ENCODE peak calls at places on chromosomes 4 and X, in eight cellular contexts. One of them, this sample, is unnamed.

GRCh38 chrX:153779891-153780677 is 757 bp upstream of the SRPK3 start:
- DNase-seq in mesenchymal stem cell: no peak
- DNase-seq in AG04450: no peak
- DNase-seq in GM23248: no peak
- DNase-seq in upper lobe of left lung: no peak
- DNase-seq in endodermal cell: no peak
- DNase-seq in lower lobe of right lung: no peak
- DNase-seq in transverse colon: no peak
- DNase-seq in this sample: no peak

GRCh38 chrX:45619290-45619689 is 418.6 kb upstream of the DIPK2B start:
- DNase-seq in upper lobe of left lung: no peak
- DNase-seq in GM23248: peak; percentile 39
- DNase-seq in mesenchymal stem cell: peak; percentile 57
- DNase-seq in endodermal cell: no peak
- DNase-seq in transverse colon: no peak
- DNase-seq in AG04450: no peak
- DNase-seq in lower lobe of right lung: no peak
- DNase-seq in this sample: no peak

GRCh38 chr4:140237616-140238352 is 83.8 kb upstream of the MAML3 start:
- DNase-seq in upper lobe of left lung: peak; percentile 53
- DNase-seq in AG04450: peak; percentile 88
- DNase-seq in GM23248: peak; percentile 95
- DNase-seq in endodermal cell: peak; percentile 91
- DNase-seq in transverse colon: peak; percentile 71
- DNase-seq in mesenchymal stem cell: peak; percentile 72
- DNase-seq in lower lobe of right lung: peak; percentile 76
- DNase-seq in this sample: no peak

GRCh38 chr4:81469774-81470455 is 1.8 kb downstream of the RASGEF1B start:
- DNase-seq in AG04450: no peak
- DNase-seq in transverse colon: no peak
- DNase-seq in lower lobe of right lung: no peak
- DNase-seq in upper lobe of left lung: no peak
- DNase-seq in GM23248: no peak
- DNase-seq in mesenchymal stem cell: no peak
- DNase-seq in endodermal cell: no peak
- DNase-seq in this sample: no peak

GRCh38 chr4:99574530-99575314 is at the start of gene MTTP:
- DNase-seq in GM23248: no peak
- DNase-seq in endodermal cell: no peak
- DNase-seq in AG04450: no peak
- DNase-seq in upper lobe of left lung: no peak
- DNase-seq in lower lobe of right lung: no peak
- DNase-seq in mesenchymal stem cell: no peak
- DNase-seq in transverse colon: no peak
- DNase-seq in this sample: no peak

GRCh38 chr4:87144346-87144745 is 76.1 kb downstream of the KLHL8 start:
- DNase-seq in AG04450: no peak
- DNase-seq in lower lobe of right lung: no peak
- DNase-seq in mesenchymal stem cell: no peak
- DNase-seq in upper lobe of left lung: no peak
- DNase-seq in endodermal cell: no peak
- DNase-seq in transverse colon: no peak
- DNase-seq in GM23248: no peak
- DNase-seq in this sample: no peak

GRCh38 chr4:118014831-118015230 is 19.5 kb upstream of the NDST3 start:
- DNase-seq in lower lobe of right lung: no peak
- DNase-seq in GM23248: no peak
- DNase-seq in AG04450: no peak
- DNase-seq in upper lobe of left lung: no peak
- DNase-seq in transverse colon: no peak
- DNase-seq in endodermal cell: no peak
- DNase-seq in mesenchymal stem cell: no peak
- DNase-seq in this sample: no peak

GRCh38 chr4:131427000-131427399 is 1722.1 kb upstream of the PCDH10 start:
- DNase-seq in mesenchymal stem cell: no peak
- DNase-seq in transverse colon: no peak
- DNase-seq in AG04450: no peak
- DNase-seq in GM23248: no peak
- DNase-seq in lower lobe of right lung: no peak
- DNase-seq in endodermal cell: no peak
- DNase-seq in upper lobe of left lung: no peak
- DNase-seq in this sample: no peak

GRCh38 chr4:128823025-128823661 is 13.6 kb downstream of the JADE1 start:
- DNase-seq in mesenchymal stem cell: peak; percentile 84
- DNase-seq in transverse colon: no peak
- DNase-seq in lower lobe of right lung: no peak
- DNase-seq in GM23248: peak; percentile 95
- DNase-seq in upper lobe of left lung: no peak
- DNase-seq in AG04450: peak; percentile 86
- DNase-seq in endodermal cell: no peak
- DNase-seq in this sample: peak; percentile 58

GRCh38 chr4:95508421-95508820 is 40.4 kb downstream of the UNC5C start:
- DNase-seq in lower lobe of right lung: no peak
- DNase-seq in endodermal cell: no peak
- DNase-seq in mesenchymal stem cell: peak; percentile 33
- DNase-seq in AG04450: no peak
- DNase-seq in transverse colon: no peak
- DNase-seq in GM23248: no peak
- DNase-seq in upper lobe of left lung: no peak
- DNase-seq in this sample: no peak

GRCh38 chr4:124203613-124204284 is 508.8 kb downstream of the ANKRD50 start:
- DNase-seq in GM23248: peak; percentile 61
- DNase-seq in transverse colon: no peak
- DNase-seq in upper lobe of left lung: no peak
- DNase-seq in endodermal cell: no peak
- DNase-seq in lower lobe of right lung: no peak
- DNase-seq in AG04450: peak; percentile 29
- DNase-seq in mesenchymal stem cell: peak; percentile 34
- DNase-seq in this sample: no peak

GRCh38 chr4:169131556-169132208 is 121.6 kb upstream of the CBR4 start:
- DNase-seq in GM23248: no peak
- DNase-seq in endodermal cell: no peak
- DNase-seq in transverse colon: no peak
- DNase-seq in mesenchymal stem cell: no peak
- DNase-seq in lower lobe of right lung: no peak
- DNase-seq in AG04450: no peak
- DNase-seq in upper lobe of left lung: no peak
- DNase-seq in this sample: no peak

GRCh38 chrX:9746148-9746880 is 19.3 kb downstream of the GPR143 start:
- DNase-seq in mesenchymal stem cell: peak; percentile 91
- DNase-seq in endodermal cell: no peak
- DNase-seq in upper lobe of left lung: no peak
- DNase-seq in GM23248: peak; percentile 27
- DNase-seq in AG04450: no peak
- DNase-seq in transverse colon: no peak
- DNase-seq in lower lobe of right lung: no peak
- DNase-seq in this sample: no peak

GRCh38 chrX:9749141-9749540 is 16.5 kb downstream of the GPR143 start:
- DNase-seq in AG04450: no peak
- DNase-seq in upper lobe of left lung: no peak
- DNase-seq in GM23248: no peak
- DNase-seq in endodermal cell: no peak
- DNase-seq in mesenchymal stem cell: no peak
- DNase-seq in lower lobe of right lung: no peak
- DNase-seq in transverse colon: no peak
- DNase-seq in this sample: no peak

GRCh38 chrX:9747644-9748043 is 18.0 kb downstream of the GPR143 start:
- DNase-seq in upper lobe of left lung: no peak
- DNase-seq in mesenchymal stem cell: peak; percentile 34
- DNase-seq in lower lobe of right lung: no peak
- DNase-seq in GM23248: no peak
- DNase-seq in endodermal cell: no peak
- DNase-seq in AG04450: no peak
- DNase-seq in transverse colon: no peak
- DNase-seq in this sample: no peak

GRCh38 chrX:9745417-9746115 is 20.1 kb downstream of the GPR143 start:
- DNase-seq in transverse colon: no peak
- DNase-seq in GM23248: peak; percentile 6
- DNase-seq in mesenchymal stem cell: peak; percentile 80
- DNase-seq in AG04450: no peak
- DNase-seq in lower lobe of right lung: no peak
- DNase-seq in upper lobe of left lung: no peak
- DNase-seq in endodermal cell: no peak
- DNase-seq in this sample: no peak
- H3K27ac ChIP-seq in transverse colon: no peak overlapping the region
- H3K27ac ChIP-seq in GM23248: no peak overlapping the region
- H3K27ac ChIP-seq in mesenchymal stem cell: peak overlapping the region; percentile 57
- H3K27ac ChIP-seq in AG04450: no peak overlapping the region
- H3K27ac ChIP-seq in lower lobe of right lung: peak overlapping the region; percentile 41
- H3K27ac ChIP-seq in upper lobe of left lung: no peak overlapping the region
- H3K27ac ChIP-seq in endodermal cell: peak overlapping the region; percentile 90
- H3K27ac ChIP-seq in this sample: peak overlapping the region; percentile 49

GRCh38 chrX:150225266-150225665 is 137.9 kb upstream of the MAMLD1 start:
- DNase-seq in transverse colon: no peak
- DNase-seq in AG04450: no peak
- DNase-seq in upper lobe of left lung: no peak
- DNase-seq in lower lobe of right lung: no peak
- DNase-seq in endodermal cell: no peak
- DNase-seq in GM23248: no peak
- DNase-seq in mesenchymal stem cell: no peak
- DNase-seq in this sample: no peak
- H3K27me3 ChIP-seq in transverse colon: no peaks in the 10 kb centered on the region
- H3K27me3 ChIP-seq in AG04450: no peaks in the 10 kb centered on the region
- H3K27me3 ChIP-seq in upper lobe of left lung: no peaks in the 10 kb centered on the region
- H3K27me3 ChIP-seq in lower lobe of right lung: no peaks in the 10 kb centered on the region
- H3K27me3 ChIP-seq in endodermal cell: no peaks in the 10 kb centered on the region
- H3K27me3 ChIP-seq in GM23248: no peaks in the 10 kb centered on the region
- H3K27me3 ChIP-seq in mesenchymal stem cell: peaks cover 78% of the 10 kb centered on the region
- H3K27me3 ChIP-seq in this sample: no peaks in the 10 kb centered on the region

DNA sequence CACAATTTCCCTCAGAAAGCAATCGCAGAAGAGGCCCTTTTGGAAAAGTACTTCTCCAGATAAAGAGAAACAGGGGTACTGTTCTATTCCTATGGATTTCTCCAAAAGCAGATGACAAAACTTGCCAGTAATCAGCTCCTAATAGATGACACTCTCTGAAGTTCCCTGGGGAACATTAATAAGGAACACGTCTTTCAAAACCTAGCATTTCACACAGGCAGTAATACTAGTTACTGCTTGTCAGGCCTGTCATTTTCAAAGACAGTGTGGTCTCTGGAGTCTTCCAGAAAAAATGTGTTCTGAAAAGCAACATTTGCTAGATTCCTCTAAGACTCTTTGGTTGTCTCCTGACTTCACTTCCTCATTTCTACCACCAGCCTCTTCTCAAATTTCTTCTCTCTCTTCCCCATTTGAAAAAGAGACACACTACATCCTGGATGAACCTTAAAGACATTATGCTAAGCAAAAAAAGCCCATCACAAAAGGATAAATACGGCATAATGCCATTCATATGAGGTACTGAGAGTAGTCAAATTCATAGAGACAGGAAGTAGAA is 47.3 kb downstream of the CHRDL1 start:
- DNase-seq in upper lobe of left lung: no peak
- DNase-seq in AG04450: no peak
- DNase-seq in endodermal cell: no peak
- DNase-seq in lower lobe of right lung: no peak
- DNase-seq in GM23248: no peak
- DNase-seq in transverse colon: no peak
- DNase-seq in mesenchymal stem cell: no peak
- DNase-seq in this sample: no peak
- H3K4me3 ChIP-seq in upper lobe of left lung: no peak overlapping the region
- H3K4me3 ChIP-seq in AG04450: no peak overlapping the region
- H3K4me3 ChIP-seq in endodermal cell: no peak overlapping the region
- H3K4me3 ChIP-seq in lower lobe of right lung: no peak overlapping the region
- H3K4me3 ChIP-seq in GM23248: no peak overlapping the region
- H3K4me3 ChIP-seq in transverse colon: no peak overlapping the region
- H3K4me3 ChIP-seq in mesenchymal stem cell: no peak overlapping the region
- H3K4me3 ChIP-seq in this sample: no peak overlapping the region

DNA sequence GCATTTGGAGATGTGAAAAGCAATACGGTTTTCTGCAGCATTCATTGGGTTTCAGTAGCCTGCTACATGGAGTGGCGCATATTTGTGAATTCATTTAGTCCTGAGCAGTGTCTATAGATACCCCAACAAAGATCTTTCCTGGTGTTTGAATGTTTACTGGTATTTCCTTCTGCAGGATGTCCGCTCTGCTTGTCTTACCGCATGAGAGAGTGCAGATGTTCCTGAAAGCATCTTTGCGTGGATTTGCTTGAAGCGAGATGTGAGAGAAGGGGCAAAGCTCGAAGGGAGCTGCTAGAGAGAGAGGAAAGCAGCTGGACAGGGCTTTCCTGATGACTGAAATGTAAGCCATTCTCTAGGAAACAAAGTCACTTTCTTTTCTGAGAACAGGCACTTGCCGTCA is 40.9 kb upstream of the GYPA start:
- DNase-seq in endodermal cell: no peak
- DNase-seq in GM23248: no peak
- DNase-seq in mesenchymal stem cell: no peak
- DNase-seq in upper lobe of left lung: no peak
- DNase-seq in transverse colon: no peak
- DNase-seq in AG04450: no peak
- DNase-seq in lower lobe of right lung: no peak
- DNase-seq in this sample: no peak
- H3K27ac ChIP-seq in endodermal cell: no peak overlapping the region
- H3K27ac ChIP-seq in GM23248: no peak overlapping the region
- H3K27ac ChIP-seq in mesenchymal stem cell: no peak overlapping the region
- H3K27ac ChIP-seq in upper lobe of left lung: no peak overlapping the region
- H3K27ac ChIP-seq in transverse colon: no peak overlapping the region
- H3K27ac ChIP-seq in AG04450: no peak overlapping the region
- H3K27ac ChIP-seq in lower lobe of right lung: no peak overlapping the region
- H3K27ac ChIP-seq in this sample: no peak overlapping the region

GRCh38 chrX:53580742-53581504 is 105.6 kb downstream of the HUWE1 start:
- DNase-seq in AG04450: no peak
- DNase-seq in transverse colon: no peak
- DNase-seq in GM23248: no peak
- DNase-seq in upper lobe of left lung: no peak
- DNase-seq in lower lobe of right lung: no peak
- DNase-seq in endodermal cell: no peak
- DNase-seq in mesenchymal stem cell: no peak
- DNase-seq in this sample: no peak

GRCh38 chrX:53587795-53588194 is 98.7 kb downstream of the HUWE1 start:
- DNase-seq in GM23248: peak; percentile 6
- DNase-seq in mesenchymal stem cell: no peak
- DNase-seq in transverse colon: no peak
- DNase-seq in endodermal cell: no peak
- DNase-seq in AG04450: no peak
- DNase-seq in lower lobe of right lung: no peak
- DNase-seq in upper lobe of left lung: no peak
- DNase-seq in this sample: no peak

GRCh38 chrX:53583571-53583970 is 102.9 kb downstream of the HUWE1 start:
- DNase-seq in GM23248: no peak
- DNase-seq in endodermal cell: no peak
- DNase-seq in mesenchymal stem cell: no peak
- DNase-seq in lower lobe of right lung: no peak
- DNase-seq in AG04450: no peak
- DNase-seq in upper lobe of left lung: no peak
- DNase-seq in transverse colon: no peak
- DNase-seq in this sample: no peak

DNA sequence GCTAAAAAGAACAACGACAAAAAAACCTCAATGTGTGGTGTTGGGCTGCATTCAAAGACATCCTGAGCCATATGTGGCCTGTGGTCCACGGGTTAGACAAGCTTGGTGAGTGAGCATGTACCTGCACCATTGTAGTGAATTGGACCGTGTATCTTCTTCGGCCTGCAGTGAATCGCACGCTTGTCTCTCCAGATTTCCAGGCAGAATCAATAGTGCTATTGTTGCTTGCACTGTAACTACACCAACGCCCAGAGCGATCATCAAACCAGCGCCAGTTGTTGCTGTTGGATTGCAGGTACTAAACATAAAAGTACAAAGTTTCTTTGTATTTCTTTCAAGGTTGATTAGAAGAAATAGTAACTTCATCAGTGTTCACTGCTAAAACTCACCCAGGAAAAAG is 101.6 kb downstream of the HUWE1 start:
- DNase-seq in transverse colon: no peak
- DNase-seq in upper lobe of left lung: no peak
- DNase-seq in GM23248: no peak
- DNase-seq in lower lobe of right lung: no peak
- DNase-seq in mesenchymal stem cell: no peak
- DNase-seq in endodermal cell: no peak
- DNase-seq in AG04450: no peak
- DNase-seq in this sample: no peak
- H3K27me3 ChIP-seq in transverse colon: no peaks in the 10 kb centered on the region
- H3K27me3 ChIP-seq in upper lobe of left lung: no peaks in the 10 kb centered on the region
- H3K27me3 ChIP-seq in GM23248: no peaks in the 10 kb centered on the region
- H3K27me3 ChIP-seq in lower lobe of right lung: no peaks in the 10 kb centered on the region
- H3K27me3 ChIP-seq in mesenchymal stem cell: peaks cover 26% of the 10 kb centered on the region
- H3K27me3 ChIP-seq in endodermal cell: no peaks in the 10 kb centered on the region
- H3K27me3 ChIP-seq in AG04450: no peaks in the 10 kb centered on the region
- H3K27me3 ChIP-seq in this sample: no peaks in the 10 kb centered on the region

This sample was measured in keratinocyte.